ENCODE peak calls at places on chromosomes 13 and 19, in seven cellular contexts. One of them, this sample, is unnamed.

GRCh38 chr13:27794075-27794691 is 1.9 kb downstream of the GSX1 start:
- DNase-seq in cardiac fibroblast: no peak
- DNase-seq in nephron progenitor cell: peak; percentile 15
- DNase-seq in brain microvascular endothelial cell: no peak
- DNase-seq in AG10803: no peak
- DNase-seq in colonic mucosa: no peak
- DNase-seq in suprapubic skin: no peak
- DNase-seq in this sample: no peak

GRCh38 chr13:20230913-20231838 is 943 bp downstream of the GJB6 start:
- DNase-seq in cardiac fibroblast: no peak
- DNase-seq in nephron progenitor cell: no peak
- DNase-seq in brain microvascular endothelial cell: no peak
- DNase-seq in AG10803: no peak
- DNase-seq in colonic mucosa: no peak
- DNase-seq in suprapubic skin: peak; percentile 74
- DNase-seq in this sample: no peak

GRCh38 chr19:49421878-49422202 is 1.4 kb downstream of the PTH2 start:
- DNase-seq in cardiac fibroblast: no peak
- DNase-seq in nephron progenitor cell: no peak
- DNase-seq in brain microvascular endothelial cell: no peak
- DNase-seq in AG10803: no peak
- DNase-seq in colonic mucosa: no peak
- DNase-seq in suprapubic skin: no peak
- DNase-seq in this sample: no peak

GRCh38 chr19:51570962-51571575 is at the start of gene ZNF175:
- DNase-seq in cardiac fibroblast: peak; percentile 98
- DNase-seq in nephron progenitor cell: peak; percentile 94
- DNase-seq in brain microvascular endothelial cell: peak; percentile 97
- DNase-seq in AG10803: peak; percentile 96
- DNase-seq in colonic mucosa: peak; percentile 96
- DNase-seq in suprapubic skin: peak; percentile 91
- DNase-seq in this sample: no peak

GRCh38 chr19:41352609-41353465 is 885 bp downstream of the TGFB1 start:
- DNase-seq in cardiac fibroblast: peak; percentile 57
- DNase-seq in nephron progenitor cell: peak; percentile 75
- DNase-seq in brain microvascular endothelial cell: peak; percentile 17
- DNase-seq in AG10803: peak; percentile 45
- DNase-seq in colonic mucosa: peak; percentile 73
- DNase-seq in suprapubic skin: no peak
- DNase-seq in this sample: no peak

GRCh38 chr13:112522578-112522977 is 65.4 kb downstream of the TUBGCP3 start:
- DNase-seq in cardiac fibroblast: no peak
- DNase-seq in nephron progenitor cell: no peak
- DNase-seq in brain microvascular endothelial cell: no peak
- DNase-seq in AG10803: peak; percentile 37
- DNase-seq in colonic mucosa: no peak
- DNase-seq in suprapubic skin: no peak
- DNase-seq in this sample: no peak

GRCh38 chr13:111421216-111421615 is 100.8 kb downstream of the TEX29 start:
- DNase-seq in cardiac fibroblast: no peak
- DNase-seq in nephron progenitor cell: no peak
- DNase-seq in brain microvascular endothelial cell: no peak
- DNase-seq in AG10803: no peak
- DNase-seq in colonic mucosa: no peak
- DNase-seq in suprapubic skin: no peak
- DNase-seq in this sample: no peak

GRCh38 chr13:106701810-106702341 is 133.9 kb upstream of the ARGLU1 start:
- DNase-seq in cardiac fibroblast: no peak
- DNase-seq in nephron progenitor cell: no peak
- DNase-seq in brain microvascular endothelial cell: no peak
- DNase-seq in AG10803: no peak
- DNase-seq in colonic mucosa: no peak
- DNase-seq in suprapubic skin: no peak
- DNase-seq in this sample: no peak

GRCh38 chr13:91574756-91575155 is 176.3 kb downstream of the GPC5 start:
- DNase-seq in cardiac fibroblast: peak; percentile 24
- DNase-seq in nephron progenitor cell: no peak
- DNase-seq in brain microvascular endothelial cell: peak; percentile 33
- DNase-seq in AG10803: no peak
- DNase-seq in colonic mucosa: no peak
- DNase-seq in suprapubic skin: no peak
- DNase-seq in this sample: no peak

GRCh38 chr13:98570929-98571372 is 6.0 kb downstream of the STK24 start:
- DNase-seq in cardiac fibroblast: no peak
- DNase-seq in nephron progenitor cell: no peak
- DNase-seq in brain microvascular endothelial cell: peak; percentile 40
- DNase-seq in AG10803: no peak
- DNase-seq in colonic mucosa: peak; percentile 57
- DNase-seq in suprapubic skin: no peak
- DNase-seq in this sample: no peak

GRCh38 chr13:36329355-36329754 is 16.8 kb downstream of the SPART start:
- DNase-seq in cardiac fibroblast: peak; percentile 71
- DNase-seq in nephron progenitor cell: no peak
- DNase-seq in brain microvascular endothelial cell: no peak
- DNase-seq in AG10803: no peak
- DNase-seq in colonic mucosa: no peak
- DNase-seq in suprapubic skin: no peak
- DNase-seq in this sample: no peak

GRCh38 chr19:47492571-47493377 is 8.8 kb upstream of the KPTN start:
- DNase-seq in cardiac fibroblast: no peak
- DNase-seq in nephron progenitor cell: no peak
- DNase-seq in brain microvascular endothelial cell: no peak
- DNase-seq in AG10803: no peak
- DNase-seq in colonic mucosa: no peak
- DNase-seq in suprapubic skin: no peak
- DNase-seq in this sample: no peak

GRCh38 chr19:55253842-55254624 is 4.8 kb downstream of the PPP6R1 start:
- DNase-seq in cardiac fibroblast: no peak
- DNase-seq in nephron progenitor cell: no peak
- DNase-seq in brain microvascular endothelial cell: no peak
- DNase-seq in AG10803: no peak
- DNase-seq in colonic mucosa: no peak
- DNase-seq in suprapubic skin: peak; percentile 69
- DNase-seq in this sample: no peak

GRCh38 chr19:44807652-44808462 is 1.0 kb upstream of the BCAM start:
- DNase-seq in cardiac fibroblast: peak; percentile 48
- DNase-seq in nephron progenitor cell: peak; percentile 74
- DNase-seq in brain microvascular endothelial cell: peak; percentile 2
- DNase-seq in AG10803: peak; percentile 25
- DNase-seq in colonic mucosa: peak; percentile 46
- DNase-seq in suprapubic skin: no peak
- DNase-seq in this sample: no peak

GRCh38 chr19:56076413-56076998 is 44.6 kb downstream of the ZNF787 start:
- DNase-seq in cardiac fibroblast: peak; percentile 74
- DNase-seq in nephron progenitor cell: peak; percentile 71
- DNase-seq in brain microvascular endothelial cell: peak; percentile 49
- DNase-seq in AG10803: peak; percentile 45
- DNase-seq in colonic mucosa: peak; percentile 68
- DNase-seq in suprapubic skin: no peak
- DNase-seq in this sample: peak; percentile 41

GRCh38 chr13:75426421-75426820 is 55.5 kb downstream of the TBC1D4 start:
- DNase-seq in cardiac fibroblast: no peak
- DNase-seq in nephron progenitor cell: no peak
- DNase-seq in brain microvascular endothelial cell: no peak
- DNase-seq in AG10803: no peak
- DNase-seq in colonic mucosa: no peak
- DNase-seq in suprapubic skin: no peak
- DNase-seq in this sample: no peak

GRCh38 chr19:34662919-34663318 is 14.0 kb downstream of the SCGB2B2 start:
- DNase-seq in cardiac fibroblast: peak; percentile 7
- DNase-seq in nephron progenitor cell: no peak
- DNase-seq in brain microvascular endothelial cell: no peak
- DNase-seq in AG10803: peak; percentile 13
- DNase-seq in colonic mucosa: no peak
- DNase-seq in suprapubic skin: no peak
- DNase-seq in this sample: no peak

GRCh38 chr19:47274891-47275865 is 493 bp downstream of the INAFM1 start:
- DNase-seq in cardiac fibroblast: peak; percentile 24
- DNase-seq in nephron progenitor cell: peak; percentile 66
- DNase-seq in brain microvascular endothelial cell: no peak
- DNase-seq in AG10803: peak; percentile 6
- DNase-seq in colonic mucosa: no peak
- DNase-seq in suprapubic skin: no peak
- DNase-seq in this sample: no peak

GRCh38 chr13:85031771-85032170 is 767.4 kb downstream of the SLITRK6 start:
- DNase-seq in cardiac fibroblast: no peak
- DNase-seq in nephron progenitor cell: peak; percentile 13
- DNase-seq in brain microvascular endothelial cell: no peak
- DNase-seq in AG10803: no peak
- DNase-seq in colonic mucosa: no peak
- DNase-seq in suprapubic skin: no peak
- DNase-seq in this sample: no peak

GRCh38 chr13:20998649-20999415 is 62.6 kb downstream of the LATS2 start:
- DNase-seq in cardiac fibroblast: no peak
- DNase-seq in nephron progenitor cell: no peak
- DNase-seq in brain microvascular endothelial cell: no peak
- DNase-seq in AG10803: no peak
- DNase-seq in colonic mucosa: no peak
- DNase-seq in suprapubic skin: no peak
- DNase-seq in this sample: peak; percentile 91

GRCh38 chr19:14434543-14435319 is 1.6 kb downstream of the PKN1 start:
- DNase-seq in cardiac fibroblast: peak; percentile 83
- DNase-seq in nephron progenitor cell: peak; percentile 25
- DNase-seq in brain microvascular endothelial cell: peak; percentile 79
- DNase-seq in AG10803: peak; percentile 77
- DNase-seq in colonic mucosa: peak; percentile 52
- DNase-seq in suprapubic skin: no peak
- DNase-seq in this sample: peak; percentile 87

GRCh38 chr19:33414667-33415605 is 41.4 kb downstream of the CEBPG start:
- DNase-seq in cardiac fibroblast: no peak
- DNase-seq in nephron progenitor cell: no peak
- DNase-seq in brain microvascular endothelial cell: no peak
- DNase-seq in AG10803: no peak
- DNase-seq in colonic mucosa: no peak
- DNase-seq in suprapubic skin: no peak
- DNase-seq in this sample: no peak

GRCh38 chr19:33413868-33414666 is 40.6 kb downstream of the CEBPG start:
- DNase-seq in cardiac fibroblast: no peak
- DNase-seq in nephron progenitor cell: no peak
- DNase-seq in brain microvascular endothelial cell: no peak
- DNase-seq in AG10803: no peak
- DNase-seq in colonic mucosa: no peak
- DNase-seq in suprapubic skin: no peak
- DNase-seq in this sample: no peak

GRCh38 chr19:33418461-33418860 is 45.0 kb downstream of the CEBPG start:
- DNase-seq in cardiac fibroblast: no peak
- DNase-seq in nephron progenitor cell: no peak
- DNase-seq in brain microvascular endothelial cell: no peak
- DNase-seq in AG10803: no peak
- DNase-seq in colonic mucosa: no peak
- DNase-seq in suprapubic skin: no peak
- DNase-seq in this sample: peak; percentile 73

GRCh38 chr19:33417751-33418150 is 44.2 kb downstream of the CEBPG start:
- DNase-seq in cardiac fibroblast: no peak
- DNase-seq in nephron progenitor cell: no peak
- DNase-seq in brain microvascular endothelial cell: no peak
- DNase-seq in AG10803: no peak
- DNase-seq in colonic mucosa: no peak
- DNase-seq in suprapubic skin: no peak
- DNase-seq in this sample: no peak

GRCh38 chr19:33416307-33417215 is 43.1 kb downstream of the CEBPG start:
- DNase-seq in cardiac fibroblast: peak; percentile 71
- DNase-seq in nephron progenitor cell: peak; percentile 86
- DNase-seq in brain microvascular endothelial cell: peak; percentile 66
- DNase-seq in AG10803: peak; percentile 44
- DNase-seq in colonic mucosa: peak; percentile 79
- DNase-seq in suprapubic skin: no peak
- DNase-seq in this sample: no peak
- TF ChIP-seq CTCF in cardiac fibroblast: peak; percentile 74
- TF ChIP-seq CTCF in nephron progenitor cell: peak; percentile 76
- TF ChIP-seq CTCF in brain microvascular endothelial cell: peak; percentile 86
- TF ChIP-seq CTCF in AG10803: peak; percentile 66
- TF ChIP-seq CTCF in colonic mucosa: peak; percentile 65
- TF ChIP-seq CTCF in suprapubic skin: peak; percentile 5
- TF ChIP-seq CTCF in this sample: peak; percentile 83

GRCh38 chr13:30905932-30906383 is at the start of gene MEDAG:
- DNase-seq in cardiac fibroblast: peak; percentile 94
- DNase-seq in nephron progenitor cell: no peak
- DNase-seq in brain microvascular endothelial cell: peak; percentile 82
- DNase-seq in AG10803: peak; percentile 66
- DNase-seq in colonic mucosa: peak; percentile 39
- DNase-seq in suprapubic skin: peak; percentile 91
- DNase-seq in this sample: no peak

GRCh38 chr13:30910676-30911075 is 4.6 kb downstream of the MEDAG start:
- DNase-seq in cardiac fibroblast: no peak
- DNase-seq in nephron progenitor cell: no peak
- DNase-seq in brain microvascular endothelial cell: no peak
- DNase-seq in AG10803: no peak
- DNase-seq in colonic mucosa: no peak
- DNase-seq in suprapubic skin: no peak
- DNase-seq in this sample: no peak

GRCh38 chr13:30906411-30906990 is 430 bp downstream of the MEDAG start:
- DNase-seq in cardiac fibroblast: peak; percentile 24
- DNase-seq in nephron progenitor cell: peak; percentile 52
- DNase-seq in brain microvascular endothelial cell: no peak
- DNase-seq in AG10803: no peak
- DNase-seq in colonic mucosa: no peak
- DNase-seq in suprapubic skin: no peak
- DNase-seq in this sample: no peak

GRCh38 chr13:30907167-30907761 is 1.2 kb downstream of the MEDAG start:
- DNase-seq in cardiac fibroblast: peak; percentile 58
- DNase-seq in nephron progenitor cell: no peak
- DNase-seq in brain microvascular endothelial cell: no peak
- DNase-seq in AG10803: peak; percentile 48
- DNase-seq in colonic mucosa: no peak
- DNase-seq in suprapubic skin: no peak
- DNase-seq in this sample: no peak

GRCh38 chr13:30908416-30908980 is 2.4 kb downstream of the MEDAG start:
- DNase-seq in cardiac fibroblast: peak; percentile 93
- DNase-seq in nephron progenitor cell: no peak
- DNase-seq in brain microvascular endothelial cell: no peak
- DNase-seq in AG10803: peak; percentile 45
- DNase-seq in colonic mucosa: no peak
- DNase-seq in suprapubic skin: no peak
- DNase-seq in this sample: no peak
- TF ChIP-seq CTCF in cardiac fibroblast: no peak
- TF ChIP-seq CTCF in nephron progenitor cell: no peak
- TF ChIP-seq CTCF in brain microvascular endothelial cell: no peak
- TF ChIP-seq CTCF in AG10803: no peak
- TF ChIP-seq CTCF in colonic mucosa: no peak
- TF ChIP-seq CTCF in suprapubic skin: no peak
- TF ChIP-seq CTCF in this sample: no peak

GRCh38 chr19:30882411-30883005 is 466.7 kb downstream of the TSHZ3 start:
- DNase-seq in cardiac fibroblast: no peak
- DNase-seq in nephron progenitor cell: no peak
- DNase-seq in brain microvascular endothelial cell: no peak
- DNase-seq in AG10803: no peak
- DNase-seq in colonic mucosa: no peak
- DNase-seq in suprapubic skin: no peak
- DNase-seq in this sample: no peak
- TF ChIP-seq CTCF in cardiac fibroblast: no peak
- TF ChIP-seq CTCF in nephron progenitor cell: no peak
- TF ChIP-seq CTCF in brain microvascular endothelial cell: no peak
- TF ChIP-seq CTCF in AG10803: no peak
- TF ChIP-seq CTCF in colonic mucosa: no peak
- TF ChIP-seq CTCF in suprapubic skin: no peak
- TF ChIP-seq CTCF in this sample: no peak

DNA sequence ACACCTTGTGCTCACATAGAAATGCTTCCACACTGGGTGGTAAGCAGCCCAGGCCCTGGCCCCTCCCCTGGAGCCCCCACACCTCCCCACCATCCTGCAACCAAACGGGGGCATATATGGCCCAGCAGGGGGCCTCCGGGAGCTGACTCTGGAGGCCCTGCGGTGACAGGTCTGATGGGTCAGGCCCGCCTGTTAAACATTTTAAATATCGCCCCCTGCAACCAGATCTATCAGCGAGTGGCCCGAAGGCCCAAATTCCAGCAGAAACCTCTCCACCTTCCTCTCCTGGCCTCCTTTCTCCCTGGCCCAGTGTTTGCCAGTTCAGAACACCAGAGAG is 48.0 kb upstream of the KATNAL1 start:
- DNase-seq in cardiac fibroblast: no peak
- DNase-seq in nephron progenitor cell: peak; percentile 61
- DNase-seq in brain microvascular endothelial cell: no peak
- DNase-seq in AG10803: no peak
- DNase-seq in colonic mucosa: no peak
- DNase-seq in suprapubic skin: no peak
- DNase-seq in this sample: no peak
- TF ChIP-seq CTCF in cardiac fibroblast: peak; percentile 40
- TF ChIP-seq CTCF in nephron progenitor cell: peak; percentile 47
- TF ChIP-seq CTCF in brain microvascular endothelial cell: peak; percentile 66
- TF ChIP-seq CTCF in AG10803: no peak
- TF ChIP-seq CTCF in colonic mucosa: no peak
- TF ChIP-seq CTCF in suprapubic skin: no peak
- TF ChIP-seq CTCF in this sample: peak; percentile 55